ENCODE peak calls at places on chromosome 17, in ten cellular contexts. D is LHCN-M2; P is naive thymus-derived CD8-positive, alpha-beta T cell; H is left ventricle myocardium inferior; S is HEK293T; Y is B cell; L is lower leg skin; Q is NCI-H1092; N is progenitor cell of endocrine pancreas; W is fibroblast of lung. U is an unnamed sample.
A peak's percentile ranks its signal among the peaks of the same experiment; 100 is the strongest.

GRCh38 chr17:80220709-80221215 is 535 bp downstream of the SLC26A11 start:
- DNase-seq in N (no peak), P (peak; percentile 29), L (no peak), S (peak; percentile 57), Y (no peak), H (no peak), D (no peak), W (no peak), Q (no peak), U (no peak)

GRCh38 chr17:78252111-78252634 is 20.7 kb downstream of the TMEM235 start:
- DNase-seq in Q (no peak), H (no peak), D (no peak), N (no peak), P (peak; percentile 97), L (no peak), Y (peak; percentile 79), W (no peak), S (no peak), U (no peak)

GRCh38 chr17:6596941-6597340 is 40.6 kb upstream of the PITPNM3 start:
- DNase-seq in W (no peak), H (no peak), L (no peak), Y (no peak), S (no peak), Q (no peak), P (no peak), D (peak; percentile 66), N (no peak), U (no peak)

GRCh38 chr17:66373944-66374817 is 71.8 kb downstream of the PRKCA start:
- DNase-seq in L (peak; percentile 18), H (peak; percentile 21), W (peak; percentile 74), N (no peak), D (no peak), Q (peak; percentile 44), Y (no peak), P (peak; percentile 77), S (peak; percentile 30), U (no peak)

GRCh38 chr17:78923660-78924453 is 1.3 kb downstream of the TIMP2 start:
- DNase-seq in H (peak; percentile 61), P (peak; percentile 53), W (no peak), N (peak; percentile 34), Q (no peak), S (no peak), L (peak; percentile 76), D (no peak), Y (peak; percentile 80), U (no peak)

GRCh38 chr17:31072186-31072585 is 22.6 kb upstream of the NF1 start:
- DNase-seq in L (no peak), D (no peak), S (no peak), P (no peak), H (no peak), N (no peak), W (peak; percentile 45), Q (no peak), Y (no peak), U (no peak)

GRCh38 chr17:15498107-15498506 is 30.7 kb upstream of the CDRT4 start:
- DNase-seq in S (peak; percentile 22), N (no peak), W (no peak), H (no peak), P (no peak), D (peak; percentile 20), Y (no peak), L (no peak), Q (no peak), U (no peak)

GRCh38 chr17:49223517-49224197 is 6.9 kb downstream of the PHOSPHO1 start:
- DNase-seq in Y (peak; percentile 55), W (no peak), H (peak; percentile 63), S (peak; percentile 76), L (peak; percentile 32), P (peak; percentile 62), D (peak; percentile 15), N (peak; percentile 69), Q (no peak), U (no peak)

GRCh38 chr17:51853857-51854256 is 304.7 kb downstream of the CA10 start:
- DNase-seq in Q (peak; percentile 56), P (no peak), Y (no peak), D (no peak), H (no peak), S (no peak), N (no peak), L (no peak), W (no peak), U (no peak)

GRCh38 chr17:45428050-45428953 is 4.4 kb downstream of the ARHGAP27 start:
- DNase-seq in W (peak; percentile 44), N (peak; percentile 81), D (peak; percentile 51), S (peak; percentile 83), Q (peak; percentile 41), P (peak; percentile 85), H (peak; percentile 73), Y (peak; percentile 75), L (no peak), U (no peak)

GRCh38 chr17:39208136-39208535 is 8.1 kb downstream of the RPL19 start:
- DNase-seq in S (no peak), H (no peak), D (peak; percentile 70), N (no peak), Q (no peak), Y (no peak), L (no peak), P (peak; percentile 34), W (no peak), U (no peak)

GRCh38 chr17:48954300-48954755 is 9.7 kb upstream of the SNF8 start:
- DNase-seq in H (no peak), P (no peak), Y (no peak), W (peak; percentile 46), N (peak; percentile 19), D (peak; percentile 65), L (no peak), Q (no peak), S (peak; percentile 58), U (no peak)

GRCh38 chr17:50290074-50290702 is 15.9 kb downstream of the TMEM92 start:
- DNase-seq in L (peak; percentile 89), P (no peak), D (peak; percentile 94), S (no peak), Q (no peak), W (peak; percentile 99), H (peak; percentile 61), Y (no peak), N (no peak), U (peak; percentile 75)

GRCh38 chr17:10772425-10773380 is 31.2 kb downstream of the TMEM238L start:
- DNase-seq in S (peak; percentile 30), W (no peak), H (no peak), P (peak; percentile 27), N (no peak), Y (no peak), Q (no peak), D (peak; percentile 8), L (no peak), U (no peak)

GRCh38 chr17:16214190-16215001 is 938 bp downstream of the NCOR1 start:
- DNase-seq in W (peak; percentile 25), P (no peak), S (no peak), H (no peak), Y (no peak), D (no peak), L (no peak), N (no peak), Q (no peak), U (no peak)

GRCh38 chr17:28963212-28963611 is 11.9 kb upstream of the PHF12 start:
- DNase-seq in P (no peak), L (no peak), Q (no peak), W (no peak), S (no peak), Y (no peak), H (no peak), N (no peak), D (no peak), U (no peak)

GRCh38 chr17:27540300-27541105 is 84.3 kb downstream of the KSR1 start:
- DNase-seq in S (no peak), W (peak; percentile 100), H (peak; percentile 76), P (no peak), L (peak; percentile 80), Y (no peak), Q (no peak), N (no peak), D (peak; percentile 91), U (peak; percentile 83)

GRCh38 chr17:8287651-8288335 is 677 bp upstream of the RANGRF start:
- DNase-seq in N (no peak), H (no peak), D (no peak), Q (no peak), P (no peak), S (no peak), L (peak; percentile 24), W (no peak), Y (no peak), U (no peak)

GRCh38 chr17:38870259-38871165 is 654 bp downstream of the LASP1 start:
- DNase-seq in N (peak; percentile 28), Q (peak; percentile 31), S (no peak), W (peak; percentile 60), H (peak; percentile 79), Y (peak; percentile 64), P (peak; percentile 67), D (peak; percentile 65), L (peak; percentile 77), U (no peak)

GRCh38 chr17:73748521-73748920 is 104.3 kb upstream of the SDK2 start:
- DNase-seq in L (no peak), D (no peak), S (no peak), P (no peak), Y (no peak), Q (peak; percentile 76), W (no peak), H (no peak), N (no peak), U (no peak)

GRCh38 chr17:39199673-39199985 is 454 bp upstream of the RPL19 start:
- DNase-seq in P (no peak), N (no peak), S (no peak), W (no peak), H (no peak), L (no peak), Y (no peak), D (no peak), Q (no peak), U (no peak)

GRCh38 chr17:1515640-1516402 is 591 bp downstream of the INPP5K start:
- DNase-seq in P (peak; percentile 61), D (peak; percentile 78), Q (no peak), W (peak; percentile 79), Y (peak; percentile 86), L (peak; percentile 74), S (peak; percentile 58), N (no peak), H (no peak), U (peak; percentile 59)

GRCh38 chr17:38332735-38333134 is 11.0 kb downstream of the GPR179 start:
- DNase-seq in N (no peak), P (no peak), L (no peak), S (no peak), W (no peak), Y (no peak), D (no peak), Q (no peak), H (no peak), U (no peak)

GRCh38 chr17:64084940-64085649 is 44.8 kb downstream of the ERN1 start:
- DNase-seq in Q (no peak), S (no peak), D (no peak), Y (no peak), L (no peak), P (no peak), H (no peak), N (no peak), W (no peak), U (no peak)

GRCh38 chr17:44350733-44351226 is 5.7 kb downstream of the GRN start:
- DNase-seq in Q (peak; percentile 51), H (peak; percentile 69), S (peak; percentile 79), N (peak; percentile 70), L (no peak), P (peak; percentile 75), W (peak; percentile 25), Y (peak; percentile 77), D (peak; percentile 26), U (no peak)

GRCh38 chr17:80859004-80859941 is 132.4 kb upstream of the CHMP6 start:
- DNase-seq in H (peak; percentile 69), L (no peak), Y (no peak), P (no peak), Q (peak; percentile 81), S (no peak), N (no peak), D (peak; percentile 93), W (peak; percentile 91), U (peak; percentile 41)

GRCh38 chr17:43446773-43447172 is 37.0 kb upstream of the DHX8 start:
- DNase-seq in Y (no peak), Q (no peak), H (no peak), W (no peak), N (no peak), S (no peak), L (no peak), D (no peak), P (no peak), U (no peak)

GRCh38 chr17:57489321-57489720 is 233.0 kb downstream of the MSI2 start:
- DNase-seq in N (no peak), H (no peak), Y (no peak), P (no peak), W (no peak), Q (no peak), S (no peak), D (peak; percentile 55), L (no peak), U (no peak)